ENCODE peak calls at places on chromosomes 7 and 10, in four cellular contexts. Q, T, W and U are unnamed samples.

GRCh38 chr10:49740346-49741107 is 21.6 kb downstream of the OGDHL start:
- DNase-seq in Q (no peak), T (no peak), W (no peak), U (no peak)

GRCh38 chr7:155357573-155358041 is 59.9 kb downstream of the INSIG1 start:
- DNase-seq in Q (no peak), T (no peak), W (no peak), U (no peak)

GRCh38 chr7:66145404-66145843 is 30.8 kb downstream of the CRCP start:
- DNase-seq in Q (no peak), T (no peak), W (no peak), U (no peak)

GRCh38 chr7:34042406-34042805 is 137.1 kb downstream of the BMPER start:
- DNase-seq in Q (no peak), T (no peak), W (no peak), U (no peak)

GRCh38 chr7:100801833-100802568 is 25.3 kb downstream of the EPHB4 start:
- DNase-seq in Q (peak), T (peak), W (no peak), U (peak)

GRCh38 chr7:53947670-53948226 is 594.4 kb upstream of the VSTM2A start:
- DNase-seq in Q (no peak), T (no peak), W (no peak), U (no peak)

GRCh38 chr7:54705436-54705835 is 53.6 kb downstream of the SEC61G start:
- DNase-seq in Q (no peak), T (no peak), W (peak), U (no peak)

GRCh38 chr7:113548137-113548536 is 370.7 kb downstream of the PPP1R3A start:
- DNase-seq in Q (no peak), T (no peak), W (no peak), U (no peak)

GRCh38 chr10:110637558-110638053 is 6.5 kb upstream of the RBM20 start:
- DNase-seq in Q (no peak), T (no peak), W (no peak), U (no peak)

GRCh38 chr10:11336703-11337102 is 274.7 kb downstream of the USP6NL start:
- DNase-seq in Q (no peak), T (peak), W (no peak), U (peak)

GRCh38 chr7:37342665-37343471 is 105.8 kb downstream of the ELMO1 start:
- DNase-seq in Q (no peak), T (no peak), W (no peak), U (no peak)

GRCh38 chr10:63763744-63764143 is 242.5 kb downstream of the REEP3 start:
- DNase-seq in Q (no peak), T (no peak), W (no peak), U (no peak)

GRCh38 chr10:94085288-94085687 is 91.6 kb downstream of the PLCE1 start:
- DNase-seq in Q (no peak), T (no peak), W (no peak), U (no peak)
- TF ChIP-seq FOSL1 in Q (no peak), T (no peak), W (no peak), U (no peak)

GRCh38 chr7:25727446-25727845 is 424.6 kb upstream of the NFE2L3 start:
- DNase-seq in Q (no peak), T (no peak), W (no peak), U (no peak)
- TF ChIP-seq FOSL1 in Q (no peak), T (no peak), W (no peak), U (no peak)

DNA sequence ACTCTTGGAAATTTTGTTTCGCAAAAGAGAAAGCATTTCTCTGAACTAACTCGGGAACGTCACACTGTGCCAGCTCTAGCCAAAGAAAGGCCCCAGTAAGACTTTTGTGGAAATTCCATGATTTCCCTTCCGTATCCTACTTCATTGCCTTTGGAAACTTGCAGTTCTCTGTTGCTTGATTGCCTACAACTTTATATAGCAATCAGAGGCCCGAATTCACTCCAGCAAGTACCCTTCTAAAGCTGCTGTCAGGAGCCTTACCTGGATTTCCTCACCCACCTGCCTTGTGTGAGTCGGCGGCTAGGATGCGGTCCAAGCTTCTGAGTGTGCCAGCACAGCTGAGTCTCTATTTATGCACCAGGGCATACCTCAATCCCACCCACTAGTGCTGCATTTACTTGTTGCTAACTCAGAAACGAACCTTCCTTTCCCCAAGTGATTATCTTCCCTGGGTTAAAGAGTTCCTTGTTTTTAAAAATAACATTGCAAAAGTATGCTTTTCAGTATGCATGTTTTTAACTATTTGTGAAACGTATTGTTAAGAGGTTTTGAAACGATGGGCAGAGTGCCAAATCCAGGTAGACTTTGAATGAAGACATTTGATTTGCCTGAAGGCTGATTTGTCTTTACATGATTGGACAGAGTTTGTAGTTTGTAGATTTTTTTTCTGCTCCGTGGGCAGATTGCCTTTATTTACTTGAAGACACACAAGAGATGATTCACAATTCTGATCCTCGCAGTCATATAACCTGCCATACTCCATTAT is at the start of gene AGR2:
- DNase-seq in Q (no peak), T (no peak), W (no peak), U (no peak)
- TF ChIP-seq FOSL1 in Q (no peak), T (no peak), W (no peak), U (no peak)

DNA sequence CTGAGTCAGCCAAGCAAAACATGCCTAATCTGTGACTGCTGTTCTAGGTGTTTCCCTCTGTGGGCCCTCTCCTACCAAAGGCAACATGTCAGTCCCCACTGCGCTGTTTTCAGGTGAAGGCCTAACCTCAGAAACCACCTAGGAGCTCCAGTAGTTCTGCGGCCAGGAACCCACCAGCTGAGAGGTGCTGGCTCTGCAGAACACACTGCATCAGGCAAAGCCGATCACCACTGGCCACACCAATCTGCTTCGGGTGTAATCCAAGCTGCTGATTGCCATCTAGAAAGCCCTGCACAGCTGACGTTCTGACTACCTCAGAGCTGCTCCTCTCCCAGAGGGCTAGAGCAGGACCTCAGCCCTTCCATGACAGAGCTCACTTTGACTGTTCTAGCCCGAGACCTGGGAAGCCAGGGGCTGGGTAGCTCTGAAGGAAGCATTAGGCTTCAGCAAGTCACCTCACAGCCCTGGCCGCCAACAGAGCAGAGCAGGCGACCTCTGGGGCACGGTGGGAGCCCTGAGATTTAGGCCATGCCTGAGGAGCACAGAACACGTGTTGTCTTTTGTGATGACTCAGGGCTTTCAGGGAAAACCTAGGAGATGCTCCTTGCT is 14.8 kb downstream of the CAMK2G start:
- DNase-seq in Q (no peak), T (no peak), W (no peak), U (no peak)
- TF ChIP-seq FOSL1 in Q (no peak), T (no peak), W (no peak), U (no peak)

GRCh38 chr7:83248000-83248399 is 85.3 kb upstream of the PCLO start:
- DNase-seq in Q (no peak), T (no peak), W (no peak), U (no peak)
- TF ChIP-seq FOSL1 in Q (no peak), T (no peak), W (no peak), U (no peak)

GRCh38 chr10:132353456-132354355 is 21.7 kb downstream of the LRRC27 start:
- DNase-seq in Q (no peak), T (no peak), W (no peak), U (no peak)

GRCh38 chr10:132355297-132355696 is 23.3 kb downstream of the LRRC27 start:
- DNase-seq in Q (no peak), T (no peak), W (no peak), U (no peak)

GRCh38 chr10:132356621-132357195 is 24.7 kb downstream of the LRRC27 start:
- DNase-seq in Q (no peak), T (no peak), W (no peak), U (no peak)

GRCh38 chr10:132355754-132356153 is 23.8 kb downstream of the LRRC27 start:
- DNase-seq in Q (no peak), T (no peak), W (no peak), U (no peak)

GRCh38 chr10:132354356-132355094 is 22.5 kb downstream of the LRRC27 start:
- DNase-seq in Q (peak), T (no peak), W (no peak), U (no peak)
- TF ChIP-seq FOSL1 in Q (no peak), T (no peak), W (no peak), U (no peak)

GRCh38 chr10:118041316-118041715 is 5.4 kb downstream of the RAB11FIP2 start:
- DNase-seq in Q (no peak), T (no peak), W (no peak), U (no peak)
- TF ChIP-seq FOSL1 in Q (no peak), T (no peak), W (no peak), U (no peak)